ENCODE peak calls at places on chromosomes 5 and 9, in five cellular contexts. L is tibial nerve; A is transverse colon; O is naive thymus-derived CD4-positive, alpha-beta T cell; W is SK-N-SH. V is an unnamed sample.

GRCh38 chr5:151239237-151239861 is 13.6 kb upstream of the GM2A start:
- DNase-seq in A (peak; percentile 83), L (peak; percentile 59), W (peak; percentile 85), O (peak; percentile 60), V (peak; percentile 76)

GRCh38 chr5:172954751-172955159 is 4.5 kb upstream of the RPL26L1 start:
- DNase-seq in L (no peak), W (no peak), O (no peak), A (no peak), V (no peak)

GRCh38 chr5:6496207-6496584 is 47.5 kb downstream of the UBE2QL1 start:
- DNase-seq in O (no peak), W (no peak), L (no peak), A (no peak), V (no peak)

GRCh38 chr9:98978231-98978681 is 34.5 kb downstream of the COL15A1 start:
- DNase-seq in O (no peak), W (no peak), A (no peak), L (no peak), V (no peak)

GRCh38 chr9:20361220-20361619 is 261.1 kb downstream of the MLLT3 start:
- DNase-seq in W (no peak), O (peak; percentile 26), A (no peak), L (no peak), V (no peak)

GRCh38 chr5:80275347-80275746 is 19.5 kb upstream of the SERINC5 start:
- DNase-seq in A (no peak), W (peak; percentile 47), O (peak; percentile 48), L (no peak), V (peak; percentile 13)

GRCh38 chr5:176806137-176806536 is 4.2 kb upstream of the UNC5A start:
- DNase-seq in L (no peak), O (no peak), A (no peak), W (no peak), V (peak; percentile 29)

GRCh38 chr5:140855772-140856674 is at the start of gene PCDHA10:
- DNase-seq in W (no peak), L (no peak), O (no peak), A (no peak), V (no peak)

GRCh38 chr5:174793684-174794328 is 69.4 kb downstream of the MSX2 start:
- DNase-seq in A (peak; percentile 33), W (peak; percentile 90), L (peak; percentile 35), O (peak; percentile 0), V (peak; percentile 92)

GRCh38 chr9:137836831-137837241 is 40.7 kb upstream of the CACNA1B start:
- DNase-seq in A (no peak), L (no peak), W (no peak), O (no peak), V (no peak)

GRCh38 chr9:109953813-109954489 is 174.0 kb downstream of the PALM2AKAP2 start:
- DNase-seq in O (no peak), A (no peak), L (no peak), W (no peak), V (no peak)

GRCh38 chr5:170636836-170637477 is 133.1 kb downstream of the KCNIP1 start:
- DNase-seq in W (no peak), L (no peak), A (no peak), O (no peak), V (no peak)

GRCh38 chr9:131457746-131458145 is 45.0 kb upstream of the POMT1 start:
- DNase-seq in W (no peak), A (no peak), L (no peak), O (no peak), V (no peak)

GRCh38 chr9:6873862-6874261 is 116.1 kb downstream of the KDM4C start:
- DNase-seq in W (no peak), A (no peak), O (no peak), L (no peak), V (peak; percentile 8)

GRCh38 chr5:57172466-57172961 is 1.3 kb upstream of the GPBP1 start:
- DNase-seq in O (peak; percentile 44), L (no peak), A (no peak), W (peak; percentile 43), V (peak; percentile 57)

GRCh38 chr9:113887436-113887835 is 11.3 kb downstream of the ZNF618 start:
- DNase-seq in W (no peak), A (no peak), O (no peak), L (no peak), V (no peak)

GRCh38 chr9:129247285-129248153 is 69.5 kb upstream of the IER5L start:
- DNase-seq in L (no peak), W (no peak), A (no peak), O (no peak), V (no peak)

GRCh38 chr5:123125953-123126352 is 36.9 kb downstream of the PRDM6 start:
- DNase-seq in O (no peak), A (no peak), W (no peak), L (no peak), V (peak; percentile 75)

GRCh38 chr5:1278216-1278615 is 16.7 kb downstream of the TERT start:
- DNase-seq in W (no peak), L (no peak), A (no peak), O (no peak), V (no peak)

GRCh38 chr9:71005456-71005855 is 116.0 kb downstream of the TRPM3 start:
- DNase-seq in A (no peak), W (no peak), L (no peak), O (no peak), V (no peak)

GRCh38 chr9:113649054-113649453 is 185.5 kb downstream of the RGS3 start:
- DNase-seq in W (peak; percentile 90), L (no peak), A (peak; percentile 34), O (no peak), V (peak; percentile 90)

GRCh38 chr9:109411069-109411761 is 86.9 kb downstream of the PTPN3 start:
- DNase-seq in W (no peak), O (no peak), L (no peak), A (no peak), V (no peak)

GRCh38 chr9:91415290-91415689 is 8.3 kb downstream of the NFIL3 start:
- DNase-seq in L (no peak), W (no peak), O (no peak), A (no peak), V (no peak)

GRCh38 chr5:68344447-68345111 is 129.0 kb downstream of the PIK3R1 start:
- DNase-seq in O (no peak), L (no peak), W (no peak), A (no peak), V (peak; percentile 45)

GRCh38 chr9:94464790-94465189 is 90.1 kb upstream of the PCAT7 start:
- DNase-seq in L (no peak), W (no peak), A (no peak), O (no peak), V (no peak)

GRCh38 chr9:113963914-113964739 is 88.0 kb downstream of the ZNF618 start:
- DNase-seq in O (no peak), A (no peak), W (no peak), L (no peak), V (no peak)

GRCh38 chr5:112106878-112107277 is 312.2 kb downstream of the EPB41L4A start:
- DNase-seq in O (no peak), L (no peak), A (no peak), W (no peak), V (no peak)

GRCh38 chr5:59238126-59238902 is 655.2 kb downstream of the PDE4D start:
- DNase-seq in A (no peak), O (no peak), W (no peak), L (no peak), V (no peak)

GRCh38 chr5:128695791-128696520 is 157.9 kb upstream of the FBN2 start:
- DNase-seq in W (no peak), O (no peak), A (no peak), L (no peak), V (peak; percentile 61)

GRCh38 chr9:127550277-127550676 is 61.8 kb upstream of the STXBP1 start:
- DNase-seq in L (no peak), A (no peak), W (no peak), O (no peak), V (no peak)

GRCh38 chr9:127550751-127551150 is 61.3 kb upstream of the STXBP1 start:
- DNase-seq in A (peak; percentile 24), L (no peak), O (no peak), W (no peak), V (no peak)

GRCh38 chr9:127548352-127548878 is 63.7 kb upstream of the STXBP1 start:
- DNase-seq in A (no peak), W (no peak), O (no peak), L (no peak), V (no peak)

GRCh38 chr9:127549771-127550170 is 62.3 kb upstream of the STXBP1 start:
- DNase-seq in L (no peak), A (no peak), W (no peak), O (no peak), V (no peak)

DNA sequence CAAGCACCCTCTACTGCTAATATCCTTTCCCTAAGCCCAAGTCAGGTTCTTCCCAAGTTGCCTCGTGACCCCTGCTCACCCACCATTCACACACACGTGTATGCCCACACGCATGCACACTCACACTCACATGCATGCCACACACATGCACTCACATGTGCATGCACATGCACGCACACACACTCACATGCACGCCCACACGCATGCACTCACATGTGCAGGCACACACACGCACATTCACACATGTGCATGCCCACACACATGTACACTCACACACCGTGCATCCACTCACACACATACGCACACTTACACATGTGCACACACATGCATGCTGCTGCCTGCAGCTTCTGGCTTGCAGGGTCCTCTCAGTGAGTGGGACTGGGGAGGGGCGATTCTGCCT is 62.9 kb upstream of the STXBP1 start:
- DNase-seq in W (no peak), L (no peak), A (no peak), O (no peak), V (no peak)
- H3K4me1 ChIP-seq in W (peaks cover 31% of the 10 kb centered on the region), L (no peaks in the 10 kb centered on the region), A (peaks cover 61% of the 10 kb centered on the region), O (no peaks in the 10 kb centered on the region), V (peaks cover 18% of the 10 kb centered on the region)

GRCh38 chr5:168366124-168366523 is 74.7 kb downstream of the WWC1 start:
- DNase-seq in A (no peak), L (no peak), O (no peak), W (no peak), V (peak; percentile 24)
- H3K4me1 ChIP-seq in A (peaks cover 8% of the 10 kb centered on the region), L (no peaks in the 10 kb centered on the region), O (no peaks in the 10 kb centered on the region), W (peaks cover 10% of the 10 kb centered on the region), V (peaks cover 27% of the 10 kb centered on the region)

DNA sequence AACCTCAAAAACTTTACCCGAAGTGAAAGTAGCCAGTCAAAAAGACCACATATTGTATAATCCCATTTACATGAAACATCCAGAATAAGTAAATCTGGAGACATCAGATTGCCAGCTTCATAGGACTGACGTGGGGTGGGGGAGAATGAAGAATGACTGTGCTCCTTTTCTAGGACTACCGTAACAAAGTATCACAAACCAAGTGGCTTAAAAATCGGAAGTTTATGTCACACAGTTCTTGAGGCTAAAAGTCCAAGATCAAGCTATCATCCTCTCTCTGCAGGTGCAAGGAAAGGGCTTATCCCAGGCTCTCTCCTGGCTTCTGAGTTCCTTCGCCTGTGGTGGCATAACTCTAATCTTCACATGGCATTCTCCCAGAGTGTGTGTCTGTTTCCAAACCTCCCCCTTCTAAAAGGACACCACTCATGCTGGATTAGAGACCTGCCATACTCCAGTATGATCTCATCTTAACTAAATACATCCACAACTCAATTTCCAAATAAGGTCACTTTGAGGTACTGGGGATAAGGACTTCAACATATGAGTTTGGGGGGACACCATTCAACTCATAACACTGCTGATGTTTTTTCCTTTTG is 25.5 kb downstream of the ADAM19 start:
- DNase-seq in A (no peak), O (no peak), W (no peak), L (no peak), V (no peak)
- H3K4me1 ChIP-seq in A (peaks cover 48% of the 10 kb centered on the region), O (no peaks in the 10 kb centered on the region), W (peaks cover 42% of the 10 kb centered on the region), L (no peaks in the 10 kb centered on the region), V (peaks cover 55% of the 10 kb centered on the region)

GRCh38 chr5:139389701-139390638 is at the start of gene MZB1:
- DNase-seq in O (no peak), L (no peak), A (peak; percentile 77), W (no peak), V (no peak)
- H3K4me1 ChIP-seq in O (peaks cover 9% of the 10 kb centered on the region), L (no peaks in the 10 kb centered on the region), A (peaks cover 52% of the 10 kb centered on the region), W (no peaks in the 10 kb centered on the region), V (peaks cover 21% of the 10 kb centered on the region)

GRCh38 chr9:134157378-134157885 is 6.9 kb downstream of the RNU6ATAC start:
- DNase-seq in A (no peak), W (no peak), L (no peak), O (no peak), V (no peak)
- H3K4me1 ChIP-seq in A (peaks cover 3% of the 10 kb centered on the region), W (no peaks in the 10 kb centered on the region), L (no peaks in the 10 kb centered on the region), O (peaks cover under 1% of the 10 kb centered on the region), V (no peaks in the 10 kb centered on the region)